ENCODE peak calls at places on chromosomes 12 and 14, in five cellular contexts. P is psoas muscle, X is heart right ventricle, J is tibial artery, O is spleen. Y is an unnamed sample. For H3K4me1, the result is how much of the 10 kb centered on the place peaks cover.

GRCh38 chr12:111093428-111094142 is 173.2 kb upstream of the MYL2 start:
- DNase-seq in P (no peak), X (no peak), J (no peak), O (peak), Y (no peak)

GRCh38 chr12:27807063-27807703 is 27.1 kb upstream of the MANSC4 start:
- DNase-seq in P (no peak), X (no peak), J (no peak), O (no peak), Y (no peak)

GRCh38 chr12:62660763-62661162 is 194.1 kb downstream of the MON2 start:
- DNase-seq in P (no peak), X (no peak), J (no peak), O (no peak), Y (no peak)

GRCh38 chr12:94650143-94651056 is at the start of gene TMCC3:
- DNase-seq in P (peak), X (peak), J (peak), O (peak), Y (peak)

GRCh38 chr12:131132118-131132892 is 178.6 kb downstream of the ADGRD1 start:
- DNase-seq in P (peak), X (peak), J (peak), O (peak), Y (peak)

GRCh38 chr12:115199831-115200230 is 515.9 kb upstream of the TBX3 start:
- DNase-seq in P (no peak), X (no peak), J (no peak), O (no peak), Y (no peak)

GRCh38 chr12:49359671-49360070 is 7.6 kb upstream of the SPATS2 start:
- DNase-seq in P (no peak), X (no peak), J (no peak), O (no peak), Y (no peak)

GRCh38 chr14:76975865-76976622 is 52.5 kb downstream of the IRF2BPL start:
- DNase-seq in P (no peak), X (no peak), J (no peak), O (no peak), Y (no peak)

GRCh38 chr14:102777711-102778615 is 714 bp downstream of the TRAF3 start:
- DNase-seq in P (peak), X (no peak), J (no peak), O (peak), Y (peak)

GRCh38 chr12:62123721-62124203 is 136.4 kb upstream of the USP15 start:
- DNase-seq in P (no peak), X (peak), J (peak), O (no peak), Y (no peak)

GRCh38 chr12:96136129-96136528 is 58.0 kb upstream of the ELK3 start:
- DNase-seq in P (no peak), X (peak), J (no peak), O (no peak), Y (no peak)

GRCh38 chr12:7994731-7995205 is 37.7 kb upstream of the FOXJ2 start:
- DNase-seq in P (no peak), X (no peak), J (no peak), O (no peak), Y (no peak)

GRCh38 chr14:54786816-54787215 is 115.8 kb downstream of the GCH1 start:
- DNase-seq in P (no peak), X (no peak), J (no peak), O (no peak), Y (peak)

GRCh38 chr14:90408713-90409112 is 11.9 kb downstream of the CALM1 start:
- DNase-seq in P (no peak), X (no peak), J (no peak), O (no peak), Y (no peak)

GRCh38 chr12:72269491-72269890 is 2.7 kb upstream of the TRHDE start:
- DNase-seq in P (no peak), X (no peak), J (no peak), O (no peak), Y (no peak)

GRCh38 chr12:81078469-81079196 is 754 bp downstream of the ACSS3 start:
- DNase-seq in P (peak), X (peak), J (peak), O (no peak), Y (no peak)

GRCh38 chr12:108803428-108804105 is 53.8 kb downstream of the SSH1 start:
- DNase-seq in P (peak), X (peak), J (peak), O (peak), Y (peak)

GRCh38 chr12:18361431-18361830 is 100.1 kb downstream of the PIK3C2G start:
- DNase-seq in P (no peak), X (no peak), J (no peak), O (no peak), Y (no peak)

GRCh38 chr12:57983858-57984505 is 42.6 kb downstream of the ATP23 start:
- DNase-seq in P (no peak), X (no peak), J (no peak), O (no peak), Y (no peak)

GRCh38 chr12:70885952-70886351 is 34.6 kb downstream of the PTPRR start:
- DNase-seq in P (no peak), X (no peak), J (no peak), O (no peak), Y (no peak)

GRCh38 chr12:57309420-57309819 is 58.4 kb upstream of the STAC3 start:
- DNase-seq in P (no peak), X (no peak), J (no peak), O (no peak), Y (no peak)

GRCh38 chr14:78509516-78509915 is 339.3 kb downstream of the NRXN3 start:
- DNase-seq in P (no peak), X (no peak), J (no peak), O (no peak), Y (no peak)

GRCh38 chr12:77433799-77434198 is 368.4 kb upstream of the E2F7 start:
- DNase-seq in P (no peak), X (no peak), J (no peak), O (no peak), Y (no peak)

GRCh38 chr12:109804820-109805761 is 28.1 kb downstream of the TRPV4 start:
- DNase-seq in P (peak), X (peak), J (peak), O (peak), Y (peak)

GRCh38 chr14:55146425-55146824 is 17.4 kb downstream of the LGALS3 start:
- DNase-seq in P (no peak), X (no peak), J (no peak), O (no peak), Y (no peak)

GRCh38 chr12:5497329-5498058 is 65.6 kb downstream of the NTF3 start:
- DNase-seq in P (peak), X (no peak), J (no peak), O (no peak), Y (no peak)
- H3K4me1 ChIP-seq in P (under half), X (under half), J (under half), O (under half), Y (under half)

GRCh38 chr14:61386173-61386772 is 64.9 kb downstream of the PRKCH start:
- DNase-seq in P (no peak), X (no peak), J (no peak), O (no peak), Y (no peak)
- H3K4me3 ChIP-seq in P (no peak), X (no peak), J (no peak), O (no peak), Y (no peak)

DNA sequence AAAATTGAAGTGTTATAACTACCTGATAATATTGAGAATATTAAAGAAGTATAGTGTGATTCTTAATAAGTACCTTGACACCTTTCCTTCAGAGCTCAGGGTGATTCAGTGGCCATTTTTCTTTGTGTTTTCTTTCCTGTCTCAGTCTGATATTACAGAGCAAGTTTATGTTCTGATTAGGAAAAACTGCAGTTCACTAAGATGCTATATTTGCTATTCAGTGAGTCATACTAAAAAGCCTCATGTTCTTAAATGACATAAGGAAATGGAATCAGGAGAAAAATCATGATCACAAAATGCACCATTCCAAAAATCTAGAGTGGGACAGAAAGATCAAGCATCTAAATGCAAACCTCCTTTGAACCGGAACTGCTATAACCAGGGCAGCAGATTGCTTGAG is 390.6 kb upstream of the ATP2B1 start:
- DNase-seq in P (no peak), X (no peak), J (no peak), O (no peak), Y (no peak)
- H3K4me1 ChIP-seq in P (under half), X (under half), J (under half), O (under half), Y (under half)

GRCh38 chr14:49897414-49897813 is 4.5 kb downstream of the ARF6 start:
- DNase-seq in P (no peak), X (no peak), J (no peak), O (no peak), Y (no peak)

GRCh38 chr14:49897965-49898364 is 5.1 kb downstream of the ARF6 start:
- DNase-seq in P (no peak), X (no peak), J (no peak), O (no peak), Y (no peak)

GRCh38 chr14:49896956-49897355 is 4.1 kb downstream of the ARF6 start:
- DNase-seq in P (no peak), X (no peak), J (no peak), O (no peak), Y (no peak)

GRCh38 chr14:49900973-49901372 is 8.1 kb downstream of the ARF6 start:
- DNase-seq in P (no peak), X (no peak), J (no peak), O (no peak), Y (no peak)

DNA sequence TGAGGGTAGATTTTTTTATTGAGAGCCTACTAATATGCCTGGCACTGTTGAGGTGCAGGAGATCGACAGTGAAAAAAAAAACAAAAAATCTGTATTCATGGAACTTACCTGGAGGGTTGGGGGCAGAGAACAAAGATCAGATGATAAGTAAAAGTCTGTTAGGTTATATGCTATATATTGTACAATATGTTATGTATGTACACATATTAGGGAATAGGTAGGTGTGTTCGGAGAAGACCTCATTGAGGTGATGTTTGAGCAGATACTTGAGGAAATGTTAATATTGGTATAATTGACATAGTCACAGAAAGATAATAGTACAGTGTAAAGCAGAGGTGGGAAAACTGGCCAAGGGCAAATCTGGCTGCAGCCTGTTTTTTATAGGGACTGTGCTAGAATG is 5.6 kb downstream of the ARF6 start:
- DNase-seq in P (no peak), X (no peak), J (no peak), O (no peak), Y (no peak)
- H3K4me3 ChIP-seq in P (peak), X (no peak), J (no peak), O (peak), Y (no peak)

GRCh38 chr14:104680056-104680805 is 9.2 kb upstream of the INF2 start:
- DNase-seq in P (peak), X (no peak), J (peak), O (peak), Y (peak)
- H3K4me1 ChIP-seq in P (under half), X (under half), J (under half), O (under half), Y (half or more)

DNA sequence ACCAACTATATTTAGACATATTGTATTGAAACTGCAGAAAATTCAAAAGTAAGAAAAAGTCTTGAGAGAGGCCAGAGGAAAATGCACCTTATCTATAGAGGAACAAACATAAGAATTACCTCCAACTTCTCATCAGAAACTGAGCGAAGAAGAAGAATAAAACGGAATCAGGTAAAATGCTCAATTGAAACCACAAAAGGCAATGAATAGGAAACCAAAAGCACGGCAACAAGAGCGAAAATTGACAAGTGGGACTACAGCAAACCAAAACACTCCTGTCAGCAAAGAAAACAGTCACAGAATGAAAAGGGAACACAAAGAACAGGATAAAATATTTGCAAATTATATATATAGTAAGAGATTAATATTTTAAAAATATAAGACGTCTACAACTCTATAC is 61.9 kb upstream of the PARP11 start:
- DNase-seq in P (no peak), X (no peak), J (no peak), O (no peak), Y (no peak)
- H3K4me3 ChIP-seq in P (no peak), X (no peak), J (no peak), O (no peak), Y (no peak)

GRCh38 chr12:116528067-116528466 is 31.1 kb upstream of the MAP1LC3B2 start:
- DNase-seq in P (no peak), X (no peak), J (no peak), O (no peak), Y (no peak)
- H3K4me1 ChIP-seq in P (under half), X (under half), J (under half), O (under half), Y (under half)

GRCh38 chr14:74949211-74949610 is 6.2 kb downstream of the PGF start:
- DNase-seq in P (no peak), X (no peak), J (peak), O (no peak), Y (no peak)

GRCh38 chr14:74949859-74950572 is 5.4 kb downstream of the PGF start:
- DNase-seq in P (no peak), X (no peak), J (peak), O (no peak), Y (no peak)

GRCh38 chr14:74952195-74952665 is 3.2 kb downstream of the PGF start:
- DNase-seq in P (no peak), X (no peak), J (no peak), O (peak), Y (no peak)

GRCh38 chr14:74951443-74952194 is 3.8 kb downstream of the PGF start:
- DNase-seq in P (no peak), X (no peak), J (peak), O (peak), Y (no peak)

GRCh38 chr14:74950795-74951442 is 4.5 kb downstream of the PGF start:
- DNase-seq in P (no peak), X (no peak), J (peak), O (peak), Y (no peak)
- H3K4me3 ChIP-seq in P (no peak), X (peak), J (no peak), O (no peak), Y (peak)

GRCh38 chr14:50068496-50068895 is 47.9 kb downstream of the VCPKMT start:
- DNase-seq in P (no peak), X (no peak), J (no peak), O (peak), Y (no peak)
- H3K4me1 ChIP-seq in P (under half), X (under half), J (under half), O (under half), Y (under half)

GRCh38 chr12:14814082-14814481 is at the start of gene SMCO3:
- DNase-seq in P (no peak), X (no peak), J (no peak), O (no peak), Y (no peak)

GRCh38 chr12:14811486-14811885 is 2.5 kb downstream of the SMCO3 start:
- DNase-seq in P (no peak), X (no peak), J (no peak), O (no peak), Y (no peak)

GRCh38 chr12:14810167-14810952 is 3.6 kb downstream of the SMCO3 start:
- DNase-seq in P (no peak), X (no peak), J (no peak), O (no peak), Y (no peak)

DNA sequence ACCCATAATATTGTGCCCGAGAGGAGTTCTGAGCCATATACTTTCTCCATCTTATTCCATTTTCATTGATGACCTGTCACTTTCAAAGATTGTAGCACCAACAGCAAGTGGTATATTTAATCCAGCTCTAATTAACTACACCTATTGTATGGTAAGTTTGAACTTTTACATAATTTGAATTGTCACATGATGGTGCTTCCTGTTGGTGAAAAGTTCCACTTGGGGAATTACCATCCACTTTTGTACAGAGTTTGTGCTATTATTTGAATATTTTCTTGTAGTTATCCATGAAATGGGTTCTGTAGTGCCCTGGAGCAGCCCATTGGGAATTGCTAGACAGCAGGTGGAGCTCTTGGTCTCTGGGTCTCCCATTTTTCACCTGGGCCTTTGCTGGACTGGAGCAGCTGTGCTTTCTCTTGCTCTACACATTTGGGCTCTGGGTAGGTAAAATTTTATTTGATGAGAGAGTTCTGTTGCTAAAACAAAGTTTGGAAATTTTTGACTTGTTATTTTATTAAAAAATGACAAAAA is 3.0 kb downstream of the SMCO3 start:
- DNase-seq in P (no peak), X (no peak), J (no peak), O (no peak), Y (no peak)
- H3K4me3 ChIP-seq in P (no peak), X (no peak), J (no peak), O (no peak), Y (no peak)

Y was measured in left ventricle myocardium inferior.